ENCODE peak calls at places on chromosome 18, in eight cellular contexts. U is RWPE1; R is activated CD4-positive, CD25-positive, alpha-beta regulatory T cell treated with anti-CD3 and anti-CD28 coated beads, Interleukin-2, amount 50 U/mL, for 72 hours; G is progenitor cell of endocrine pancreas; N is D721Med; O is CD4-positive, CD25-positive, alpha-beta regulatory T cell; A is A549; Z is AG09309. H is an unnamed sample.

GRCh38 chr18:22173928-22174301 is 4.5 kb downstream of the GATA6 start:
- DNase-seq in A (no peak), Z (no peak), G (no peak), O (no peak), R (no peak), U (no peak), N (no peak), H (no peak)

GRCh38 chr18:67517224-67517765 is 775 bp upstream of the DSEL start:
- DNase-seq in U (no peak), G (no peak), A (no peak), Z (no peak), R (no peak), N (no peak), O (no peak), H (peak; percentile 7)

GRCh38 chr18:63378919-63379638 is 12.1 kb upstream of the KDSR start:
- DNase-seq in O (no peak), U (no peak), G (no peak), N (no peak), R (no peak), Z (no peak), A (no peak), H (no peak)

GRCh38 chr18:63775166-63775730 is at the start of gene SERPINB7:
- DNase-seq in O (no peak), R (no peak), N (no peak), Z (peak; percentile 71), U (peak; percentile 55), G (no peak), A (peak; percentile 20), H (no peak)

GRCh38 chr18:54267688-54268087 is 1.6 kb upstream of the POLI start:
- DNase-seq in U (no peak), R (no peak), Z (no peak), O (no peak), G (no peak), A (no peak), N (no peak), H (no peak)

GRCh38 chr18:41436772-41437171 is 518.3 kb upstream of the PIK3C3 start:
- DNase-seq in G (no peak), O (no peak), R (no peak), A (no peak), Z (no peak), N (no peak), U (no peak), H (no peak)

GRCh38 chr18:8601277-8602032 is 7.8 kb upstream of the RAB12 start:
- DNase-seq in A (no peak), Z (no peak), G (no peak), N (no peak), R (no peak), U (no peak), O (no peak), H (no peak)

GRCh38 chr18:58044370-58045264 is 591 bp downstream of the NEDD4L start:
- DNase-seq in A (peak; percentile 41), G (peak; percentile 42), Z (no peak), R (peak; percentile 46), O (peak; percentile 22), N (no peak), U (peak; percentile 25), H (peak; percentile 67)

GRCh38 chr18:58251416-58251815 is 207.4 kb downstream of the NEDD4L start:
- DNase-seq in O (no peak), A (no peak), G (no peak), N (no peak), R (no peak), Z (no peak), U (no peak), H (no peak)

GRCh38 chr18:52190630-52191029 is 149.4 kb upstream of the DCC start:
- DNase-seq in Z (no peak), R (no peak), A (no peak), U (no peak), N (no peak), O (no peak), G (no peak), H (no peak)

GRCh38 chr18:79924814-79925655 is 26.4 kb downstream of the SLC66A2 start:
- DNase-seq in O (no peak), R (peak; percentile 11), Z (no peak), N (no peak), U (no peak), A (no peak), G (no peak), H (peak; percentile 45)

GRCh38 chr18:8623549-8624106 is 14.4 kb downstream of the RAB12 start:
- DNase-seq in A (no peak), R (no peak), U (no peak), N (no peak), O (no peak), Z (no peak), G (no peak), H (no peak)

GRCh38 chr18:6103758-6104157 is 208.4 kb upstream of the TMEM200C start:
- DNase-seq in N (no peak), R (no peak), A (no peak), O (no peak), G (no peak), Z (no peak), U (no peak), H (no peak)

GRCh38 chr18:3016584-3017292 is 3.8 kb upstream of the LPIN2 start:
- DNase-seq in R (no peak), O (no peak), A (no peak), G (no peak), Z (no peak), N (no peak), U (no peak), H (no peak)

GRCh38 chr18:7789853-7790552 is 222.9 kb downstream of the PTPRM start:
- DNase-seq in Z (peak; percentile 5), O (no peak), U (peak; percentile 44), R (no peak), A (peak; percentile 63), G (no peak), N (peak; percentile 28), H (no peak)

GRCh38 chr18:33277431-33277830 is 163.1 kb downstream of the CCDC178 start:
- DNase-seq in Z (no peak), N (peak; percentile 15), U (no peak), O (no peak), G (no peak), R (no peak), A (no peak), H (no peak)

GRCh38 chr18:72866901-72867701 is 686 bp downstream of the NETO1 start:
- DNase-seq in N (peak; percentile 78), O (no peak), R (no peak), U (peak; percentile 11), A (no peak), G (peak; percentile 27), Z (no peak), H (no peak)

H was measured in NCI-H2107.